ENCODE peak calls at places on chromosomes 12 and 14, in five cellular contexts. J is dorsolateral prefrontal cortex, R is H7, M is neuronal stem cell, F is brain microvascular endothelial cell. Q is an unnamed sample.

GRCh38 chr12:107704056-107704455 is 18.5 kb downstream of the PWP1 start:
- DNase-seq in J (no peak), R (no peak), M (no peak), F (no peak), Q (no peak)

GRCh38 chr12:116456307-116456641 is 102.9 kb upstream of the MAP1LC3B2 start:
- DNase-seq in J (no peak), R (no peak), M (no peak), F (peak; percentile 28), Q (no peak)

GRCh38 chr12:124835652-124836410 is 27.8 kb downstream of the SCARB1 start:
- DNase-seq in J (no peak), R (no peak), M (no peak), F (no peak), Q (no peak)

GRCh38 chr12:116142936-116143882 is 134.3 kb downstream of the MED13L start:
- DNase-seq in J (no peak), R (no peak), M (no peak), F (peak; percentile 83), Q (no peak)

GRCh38 chr12:49740930-49741881 is at the start of gene TMBIM6:
- DNase-seq in J (peak; percentile 100), R (peak; percentile 92), M (peak; percentile 99), F (peak; percentile 100), Q (peak; percentile 99)

GRCh38 chr12:117114784-117115183 is 15.6 kb upstream of the TESC start:
- DNase-seq in J (no peak), R (no peak), M (no peak), F (no peak), Q (no peak)

GRCh38 chr12:30537228-30537627 is 158.4 kb downstream of the IPO8 start:
- DNase-seq in J (no peak), R (no peak), M (no peak), F (no peak), Q (no peak)

GRCh38 chr12:23628836-23629235 is 320.6 kb downstream of the SOX5 start:
- DNase-seq in J (no peak), R (no peak), M (no peak), F (no peak), Q (no peak)

GRCh38 chr12:76288218-76288617 is 60.0 kb downstream of the BBS10 start:
- DNase-seq in J (no peak), R (no peak), M (no peak), F (no peak), Q (no peak)

GRCh38 chr14:37890095-37890494 is 294.7 kb downstream of the TTC6 start:
- DNase-seq in J (no peak), R (no peak), M (no peak), F (no peak), Q (no peak)

GRCh38 chr12:86621957-86622356 is 365.8 kb upstream of the MGAT4C start:
- DNase-seq in J (no peak), R (no peak), M (no peak), F (no peak), Q (no peak)

GRCh38 chr12:48817957-48818830 is at the start of gene CACNB3:
- DNase-seq in J (peak; percentile 84), R (peak; percentile 95), M (peak; percentile 71), F (peak; percentile 51), Q (peak; percentile 82)

GRCh38 chr14:24959791-24960331 is 90.1 kb downstream of the STXBP6 start:
- DNase-seq in J (no peak), R (no peak), M (no peak), F (no peak), Q (no peak)

GRCh38 chr12:32115404-32116104 is 8.9 kb downstream of the BICD1 start:
- DNase-seq in J (peak; percentile 55), R (no peak), M (no peak), F (peak; percentile 99), Q (no peak)

GRCh38 chr14:92600318-92601053 is 86.9 kb downstream of the RIN3 start:
- DNase-seq in J (no peak), R (no peak), M (no peak), F (peak; percentile 71), Q (no peak)

GRCh38 chr12:50458606-50459005 is 46.2 kb upstream of the DIP2B start:
- DNase-seq in J (no peak), R (no peak), M (no peak), F (no peak), Q (no peak)

GRCh38 chr14:32565256-32565655 is 236.2 kb downstream of the AKAP6 start:
- DNase-seq in J (no peak), R (no peak), M (no peak), F (no peak), Q (no peak)

GRCh38 chr12:2637371-2637770 is 157.4 kb upstream of the FKBP4 start:
- DNase-seq in J (no peak), R (no peak), M (no peak), F (no peak), Q (no peak)

GRCh38 chr12:116599285-116600122 is 40.3 kb downstream of the MAP1LC3B2 start:
- DNase-seq in J (peak; percentile 67), R (peak; percentile 91), M (peak; percentile 58), F (peak; percentile 68), Q (peak; percentile 56)

GRCh38 chr12:89210277-89210676 is 142.0 kb downstream of the DUSP6 start:
- DNase-seq in J (no peak), R (no peak), M (peak; percentile 15), F (no peak), Q (no peak)

GRCh38 chr12:2691001-2691339 is 103.8 kb upstream of the FKBP4 start:
- DNase-seq in J (no peak), R (peak; percentile 87), M (peak; percentile 38), F (no peak), Q (peak; percentile 69)

GRCh38 chr14:103186894-103187586 is 63.8 kb downstream of the TNFAIP2 start:
- DNase-seq in J (no peak), R (peak; percentile 81), M (peak; percentile 73), F (no peak), Q (no peak)

GRCh38 chr14:28941758-28942157 is 175.2 kb downstream of the FOXG1 start:
- DNase-seq in J (no peak), R (no peak), M (no peak), F (no peak), Q (no peak)

GRCh38 chr12:112353389-112353788 is 28.8 kb downstream of the HECTD4 start:
- DNase-seq in J (no peak), R (no peak), M (no peak), F (peak; percentile 29), Q (no peak)

GRCh38 chr12:8866429-8866828 is 44.0 kb downstream of the A2ML1 start:
- DNase-seq in J (no peak), R (no peak), M (no peak), F (no peak), Q (no peak)

GRCh38 chr14:92637228-92637627 is 111.2 kb downstream of the LGMN start:
- DNase-seq in J (no peak), R (peak; percentile 67), M (peak; percentile 33), F (peak; percentile 49), Q (no peak)

GRCh38 chr12:227286-227915 is 13.4 kb upstream of the SLC6A12 start:
- DNase-seq in J (no peak), R (peak; percentile 26), M (no peak), F (no peak), Q (no peak)

GRCh38 chr12:227923-228845 is 14.2 kb upstream of the SLC6A12 start:
- DNase-seq in J (no peak), R (peak; percentile 28), M (no peak), F (no peak), Q (no peak)

GRCh38 chr12:230925-231671 is 17.1 kb upstream of the SLC6A12 start:
- DNase-seq in J (no peak), R (peak; percentile 60), M (no peak), F (no peak), Q (peak; percentile 5)

GRCh38 chr12:228846-229200 is 14.9 kb upstream of the SLC6A12 start:
- DNase-seq in J (no peak), R (no peak), M (no peak), F (no peak), Q (no peak)

GRCh38 chr12:229441-230191 is 15.7 kb upstream of the SLC6A12 start:
- DNase-seq in J (no peak), R (peak; percentile 69), M (no peak), F (no peak), Q (no peak)
- H3K27me3 ChIP-seq in J (no peaks in the 10 kb centered on the region), R (no peaks in the 10 kb centered on the region), M (no peaks in the 10 kb centered on the region), F (peaks cover 28% of the 10 kb centered on the region), Q (peaks cover 2% of the 10 kb centered on the region)

DNA sequence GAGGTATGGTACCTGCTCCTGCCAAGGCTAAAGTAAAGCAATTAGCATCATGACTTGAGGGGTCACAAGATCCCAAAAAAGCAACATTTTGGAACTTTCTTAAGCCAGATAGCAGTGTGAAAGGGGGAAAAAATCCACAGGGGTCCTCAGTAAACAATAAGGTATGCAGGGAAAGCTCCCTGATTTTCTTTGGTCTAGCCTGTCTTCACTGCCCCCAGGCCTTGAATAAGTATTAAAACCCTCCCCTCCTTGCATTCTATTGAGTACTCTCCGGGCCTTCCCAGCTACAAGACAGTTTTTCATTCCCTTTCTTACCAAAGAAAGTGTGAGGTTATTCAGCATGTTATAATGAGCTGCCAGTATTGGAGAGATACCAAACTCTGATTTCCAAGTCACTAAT is 59.7 kb upstream of the KIF21A start:
- DNase-seq in J (no peak), R (peak; percentile 7), M (peak; percentile 48), F (no peak), Q (no peak)
- H3K27me3 ChIP-seq in J (no peaks in the 10 kb centered on the region), R (no peaks in the 10 kb centered on the region), M (no peaks in the 10 kb centered on the region), F (no peaks in the 10 kb centered on the region), Q (no peaks in the 10 kb centered on the region)

GRCh38 chr14:36525746-36526099 is 5.7 kb upstream of the NKX2-1 start:
- DNase-seq in J (no peak), R (no peak), M (no peak), F (no peak), Q (no peak)
- H3K27me3 ChIP-seq in J (peaks cover 94% of the 10 kb centered on the region), R (peaks cover 88% of the 10 kb centered on the region), M (peaks cover 83% of the 10 kb centered on the region), F (peaks cover 60% of the 10 kb centered on the region), Q (no peaks in the 10 kb centered on the region)

GRCh38 chr12:15244926-15245325 is 23.7 kb upstream of the RERG start:
- DNase-seq in J (no peak), R (no peak), M (no peak), F (no peak), Q (no peak)
- H3K27me3 ChIP-seq in J (peaks cover 4% of the 10 kb centered on the region), R (no peaks in the 10 kb centered on the region), M (no peaks in the 10 kb centered on the region), F (no peaks in the 10 kb centered on the region), Q (no peaks in the 10 kb centered on the region)

DNA sequence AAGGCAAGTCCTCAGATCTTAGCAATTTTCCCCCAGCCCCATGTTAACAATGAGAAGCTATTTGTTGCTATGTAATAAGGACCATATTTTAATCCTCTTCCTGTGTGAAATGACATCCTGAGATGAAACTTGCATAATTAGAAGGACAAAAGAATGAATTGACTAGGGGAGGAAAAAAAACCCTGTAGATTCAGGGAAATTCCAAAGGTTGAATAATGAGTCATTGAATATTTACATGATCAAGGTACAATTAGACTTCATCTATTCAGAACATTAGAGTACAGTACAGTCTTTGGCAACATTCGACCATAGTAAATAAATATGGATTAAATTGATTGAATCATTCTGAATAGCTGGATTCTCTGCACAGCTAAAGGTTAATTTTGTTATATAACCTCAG is 9.4 kb downstream of the MYBPC1 start:
- DNase-seq in J (no peak), R (no peak), M (no peak), F (no peak), Q (no peak)
- H3K27me3 ChIP-seq in J (no peaks in the 10 kb centered on the region), R (no peaks in the 10 kb centered on the region), M (no peaks in the 10 kb centered on the region), F (no peaks in the 10 kb centered on the region), Q (no peaks in the 10 kb centered on the region)

Q was measured in HAP-1.